ENCODE peak calls at places on chromosomes 3 and 15, in four cellular contexts. One of them, this sample, is unnamed.

GRCh38 chr3:19816631-19817030 is 117.4 kb downstream of the EFHB start:
- DNase-seq in IMR-90: no peak
- DNase-seq in endothelial cell of umbilical vein: no peak
- DNase-seq in esophagus squamous epithelium: no peak
- DNase-seq in this sample: peak

GRCh38 chr15:66780172-66780972 is 78.3 kb downstream of the SMAD6 start:
- DNase-seq in IMR-90: peak
- DNase-seq in endothelial cell of umbilical vein: no peak
- DNase-seq in esophagus squamous epithelium: no peak
- DNase-seq in this sample: no peak

GRCh38 chr15:31352911-31353811 is 26.5 kb downstream of the KLF13 start:
- DNase-seq in endothelial cell of umbilical vein: peak
- DNase-seq in IMR-90: peak
- DNase-seq in esophagus squamous epithelium: no peak
- DNase-seq in this sample: peak

GRCh38 chr3:142802891-142803290 is 79.1 kb downstream of the TRPC1 start:
- DNase-seq in esophagus squamous epithelium: no peak
- DNase-seq in IMR-90: no peak
- DNase-seq in endothelial cell of umbilical vein: no peak
- DNase-seq in this sample: no peak

GRCh38 chr15:66378814-66379430 is 7.8 kb upstream of the MAP2K1 start:
- DNase-seq in endothelial cell of umbilical vein: no peak
- DNase-seq in esophagus squamous epithelium: no peak
- DNase-seq in IMR-90: no peak
- DNase-seq in this sample: no peak

GRCh38 chr3:73716418-73716817 is 91.7 kb upstream of the PDZRN3 start:
- DNase-seq in IMR-90: peak
- DNase-seq in endothelial cell of umbilical vein: no peak
- DNase-seq in esophagus squamous epithelium: no peak
- DNase-seq in this sample: no peak

GRCh38 chr15:84955089-84955848 is 26.4 kb upstream of the PDE8A start:
- DNase-seq in endothelial cell of umbilical vein: peak
- DNase-seq in esophagus squamous epithelium: no peak
- DNase-seq in IMR-90: peak
- DNase-seq in this sample: peak

GRCh38 chr15:90030376-90030775 is 29.3 kb downstream of the ZNF710 start:
- DNase-seq in esophagus squamous epithelium: no peak
- DNase-seq in IMR-90: no peak
- DNase-seq in endothelial cell of umbilical vein: no peak
- DNase-seq in this sample: peak

GRCh38 chr15:84749111-84749991 is 959 bp downstream of the ZNF592 start:
- DNase-seq in endothelial cell of umbilical vein: peak
- DNase-seq in IMR-90: no peak
- DNase-seq in esophagus squamous epithelium: no peak
- DNase-seq in this sample: peak

GRCh38 chr3:170867143-170867542 is 2.9 kb downstream of the RPL22L1 start:
- DNase-seq in endothelial cell of umbilical vein: no peak
- DNase-seq in IMR-90: peak
- DNase-seq in esophagus squamous epithelium: no peak
- DNase-seq in this sample: peak

GRCh38 chr15:75577401-75578205 is 1.5 kb downstream of the PTPN9 start:
- DNase-seq in esophagus squamous epithelium: no peak
- DNase-seq in IMR-90: peak
- DNase-seq in endothelial cell of umbilical vein: peak
- DNase-seq in this sample: peak

GRCh38 chr3:110272525-110272924 is 799.1 kb upstream of the NECTIN3 start:
- DNase-seq in IMR-90: no peak
- DNase-seq in endothelial cell of umbilical vein: no peak
- DNase-seq in esophagus squamous epithelium: no peak
- DNase-seq in this sample: no peak

GRCh38 chr3:176799675-176800074 is 397.6 kb downstream of the TBL1XR1 start:
- DNase-seq in endothelial cell of umbilical vein: no peak
- DNase-seq in esophagus squamous epithelium: no peak
- DNase-seq in IMR-90: no peak
- DNase-seq in this sample: no peak

GRCh38 chr3:35932995-35933394 is 293.7 kb downstream of the ARPP21 start:
- DNase-seq in esophagus squamous epithelium: no peak
- DNase-seq in IMR-90: peak
- DNase-seq in endothelial cell of umbilical vein: peak
- DNase-seq in this sample: peak

GRCh38 chr15:70602281-70602680 is 161.1 kb downstream of the UACA start:
- DNase-seq in IMR-90: no peak
- DNase-seq in esophagus squamous epithelium: no peak
- DNase-seq in endothelial cell of umbilical vein: no peak
- DNase-seq in this sample: no peak

GRCh38 chr15:63969652-63970421 is 76.4 kb downstream of the DAPK2 start:
- DNase-seq in endothelial cell of umbilical vein: peak
- DNase-seq in esophagus squamous epithelium: no peak
- DNase-seq in IMR-90: no peak
- DNase-seq in this sample: no peak

GRCh38 chr15:41981373-41982132 is 9.2 kb upstream of the EHD4 start:
- DNase-seq in IMR-90: no peak
- DNase-seq in endothelial cell of umbilical vein: no peak
- DNase-seq in esophagus squamous epithelium: no peak
- DNase-seq in this sample: no peak

GRCh38 chr3:194000100-194000499 is 135.8 kb upstream of the HES1 start:
- DNase-seq in endothelial cell of umbilical vein: no peak
- DNase-seq in IMR-90: no peak
- DNase-seq in esophagus squamous epithelium: no peak
- DNase-seq in this sample: no peak

GRCh38 chr3:161296814-161297213 is 74.5 kb downstream of the SPTSSB start:
- DNase-seq in endothelial cell of umbilical vein: no peak
- DNase-seq in IMR-90: no peak
- DNase-seq in esophagus squamous epithelium: no peak
- DNase-seq in this sample: no peak

GRCh38 chr3:48614044-48614443 is 4.6 kb upstream of the UQCRC1 start:
- DNase-seq in esophagus squamous epithelium: no peak
- DNase-seq in endothelial cell of umbilical vein: peak
- DNase-seq in IMR-90: peak
- DNase-seq in this sample: peak

GRCh38 chr15:64697911-64698369 is 77.4 kb downstream of the RBPMS2 start:
- DNase-seq in esophagus squamous epithelium: no peak
- DNase-seq in IMR-90: peak
- DNase-seq in endothelial cell of umbilical vein: no peak
- DNase-seq in this sample: no peak

GRCh38 chr3:100209169-100209568 is 51.6 kb upstream of the TBC1D23 start:
- DNase-seq in esophagus squamous epithelium: no peak
- DNase-seq in IMR-90: no peak
- DNase-seq in endothelial cell of umbilical vein: no peak
- DNase-seq in this sample: no peak

DNA sequence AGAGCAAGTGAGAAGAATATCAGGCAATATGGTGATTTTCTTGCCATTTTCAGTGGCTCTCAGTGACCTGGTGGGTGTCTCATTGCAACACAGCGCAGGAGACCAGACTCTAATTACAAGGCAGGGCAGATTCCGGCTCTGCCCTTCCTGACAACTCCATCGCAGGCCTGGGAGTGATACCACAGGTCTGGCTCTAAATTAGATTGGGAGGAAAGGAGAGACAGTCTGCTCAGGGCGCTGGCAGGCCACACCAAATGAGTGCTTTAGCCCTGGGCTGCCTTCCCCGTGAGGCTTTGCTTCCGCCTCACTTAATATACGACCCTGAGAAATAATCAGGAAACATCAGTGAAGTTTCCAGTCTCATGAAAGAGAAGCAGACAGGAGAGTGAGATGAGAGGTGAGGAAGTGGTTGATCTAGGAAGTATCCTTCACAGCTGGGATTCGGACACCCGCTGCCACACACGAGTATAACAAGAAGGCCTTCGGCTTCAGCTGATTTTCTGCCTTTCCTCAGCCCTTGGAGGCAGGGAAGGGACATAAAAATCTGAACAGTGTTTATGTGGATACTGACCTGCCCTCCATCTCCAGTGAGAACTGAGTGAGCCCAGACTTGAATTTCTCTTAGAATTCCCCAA is 73.7 kb upstream of the PROK2 start:
- DNase-seq in IMR-90: no peak
- DNase-seq in esophagus squamous epithelium: no peak
- DNase-seq in endothelial cell of umbilical vein: no peak
- DNase-seq in this sample: no peak
- H3K4me3 ChIP-seq in IMR-90: no peak
- H3K4me3 ChIP-seq in esophagus squamous epithelium: no peak
- H3K4me3 ChIP-seq in endothelial cell of umbilical vein: no peak
- H3K4me3 ChIP-seq in this sample: no peak

GRCh38 chr3:112134335-112135124 is 1.5 kb upstream of the GCSAM start:
- DNase-seq in IMR-90: no peak
- DNase-seq in esophagus squamous epithelium: no peak
- DNase-seq in endothelial cell of umbilical vein: no peak
- DNase-seq in this sample: no peak
- TF ChIP-seq POLR2A in IMR-90: no peak
- TF ChIP-seq POLR2A in esophagus squamous epithelium: no peak
- TF ChIP-seq POLR2A in endothelial cell of umbilical vein: no peak
- TF ChIP-seq POLR2A in this sample: no peak

DNA sequence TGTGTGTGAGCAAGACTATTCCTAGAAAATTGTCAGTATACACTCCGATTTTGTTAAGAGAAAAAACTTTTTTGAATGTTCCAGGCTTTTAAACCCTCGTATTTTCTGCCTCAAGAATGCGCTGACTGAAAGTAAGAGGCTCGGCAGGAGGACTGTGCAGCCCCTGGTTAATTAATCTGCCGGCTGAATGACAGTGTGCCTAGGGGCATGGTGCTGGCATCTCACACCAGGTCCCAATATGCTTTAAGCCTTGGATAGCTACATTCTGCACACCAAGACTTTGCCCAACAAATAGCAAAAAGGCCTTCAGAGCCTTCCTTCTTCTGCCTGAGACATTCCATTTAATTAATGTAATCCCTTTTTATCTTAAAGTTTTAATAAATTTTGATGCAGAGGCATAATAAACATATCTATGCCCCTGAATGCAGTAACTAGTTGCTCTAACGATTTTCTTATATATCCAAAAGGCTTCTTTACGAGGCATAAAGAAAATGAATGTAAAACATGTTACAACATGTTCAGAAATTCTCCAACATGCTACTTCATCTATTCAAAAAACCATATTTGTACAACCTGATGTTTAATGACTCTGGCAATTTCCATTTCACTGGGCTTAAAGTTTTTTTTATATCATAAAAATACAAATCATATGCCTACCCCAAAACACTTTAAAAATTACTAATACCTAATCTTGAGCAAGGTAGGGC is 37.9 kb downstream of the DPH6 start:
- DNase-seq in IMR-90: no peak
- DNase-seq in endothelial cell of umbilical vein: no peak
- DNase-seq in esophagus squamous epithelium: no peak
- DNase-seq in this sample: no peak
- H3K4me3 ChIP-seq in IMR-90: no peak
- H3K4me3 ChIP-seq in endothelial cell of umbilical vein: no peak
- H3K4me3 ChIP-seq in esophagus squamous epithelium: peak
- H3K4me3 ChIP-seq in this sample: no peak

GRCh38 chr3:5186089-5186853 is 1.2 kb upstream of the EDEM1 start:
- DNase-seq in esophagus squamous epithelium: no peak
- DNase-seq in endothelial cell of umbilical vein: peak
- DNase-seq in IMR-90: no peak
- DNase-seq in this sample: peak

GRCh38 chr3:5187920-5188418 is 462 bp downstream of the EDEM1 start:
- DNase-seq in esophagus squamous epithelium: no peak
- DNase-seq in IMR-90: peak
- DNase-seq in endothelial cell of umbilical vein: no peak
- DNase-seq in this sample: peak

GRCh38 chr3:5186854-5187151 is 704 bp upstream of the EDEM1 start:
- DNase-seq in esophagus squamous epithelium: no peak
- DNase-seq in endothelial cell of umbilical vein: no peak
- DNase-seq in IMR-90: peak
- DNase-seq in this sample: peak

GRCh38 chr3:5187152-5187919 is at the start of gene EDEM1:
- DNase-seq in esophagus squamous epithelium: peak
- DNase-seq in IMR-90: peak
- DNase-seq in endothelial cell of umbilical vein: peak
- DNase-seq in this sample: peak

GRCh38 chr3:5185093-5185673 is 2.3 kb upstream of the EDEM1 start:
- DNase-seq in esophagus squamous epithelium: no peak
- DNase-seq in endothelial cell of umbilical vein: no peak
- DNase-seq in IMR-90: no peak
- DNase-seq in this sample: no peak
- TF ChIP-seq POLR2A in esophagus squamous epithelium: no peak
- TF ChIP-seq POLR2A in endothelial cell of umbilical vein: no peak
- TF ChIP-seq POLR2A in IMR-90: no peak
- TF ChIP-seq POLR2A in this sample: no peak

DNA sequence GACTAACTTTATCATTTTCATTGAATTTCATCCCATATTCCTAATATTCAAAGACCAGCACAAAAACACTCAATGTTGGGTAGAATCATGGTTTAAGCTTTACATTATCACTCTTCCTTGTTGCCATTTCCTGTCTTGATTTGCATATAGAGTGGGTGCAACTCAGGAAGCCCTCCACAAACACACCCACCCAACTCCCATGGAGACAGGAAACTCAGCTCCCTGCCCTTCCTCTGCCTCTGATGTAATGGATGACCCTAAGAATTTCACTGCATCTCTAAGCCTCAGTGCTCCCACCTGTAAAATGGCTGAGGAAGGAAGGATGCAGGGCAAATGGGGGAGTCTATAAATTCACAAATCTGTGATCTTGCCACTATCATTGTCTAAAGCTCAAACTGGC is 98.1 kb upstream of the BFSP2 start:
- DNase-seq in esophagus squamous epithelium: no peak
- DNase-seq in endothelial cell of umbilical vein: peak
- DNase-seq in IMR-90: peak
- DNase-seq in this sample: no peak
- H3K4me3 ChIP-seq in esophagus squamous epithelium: no peak
- H3K4me3 ChIP-seq in endothelial cell of umbilical vein: no peak
- H3K4me3 ChIP-seq in IMR-90: no peak
- H3K4me3 ChIP-seq in this sample: no peak

DNA sequence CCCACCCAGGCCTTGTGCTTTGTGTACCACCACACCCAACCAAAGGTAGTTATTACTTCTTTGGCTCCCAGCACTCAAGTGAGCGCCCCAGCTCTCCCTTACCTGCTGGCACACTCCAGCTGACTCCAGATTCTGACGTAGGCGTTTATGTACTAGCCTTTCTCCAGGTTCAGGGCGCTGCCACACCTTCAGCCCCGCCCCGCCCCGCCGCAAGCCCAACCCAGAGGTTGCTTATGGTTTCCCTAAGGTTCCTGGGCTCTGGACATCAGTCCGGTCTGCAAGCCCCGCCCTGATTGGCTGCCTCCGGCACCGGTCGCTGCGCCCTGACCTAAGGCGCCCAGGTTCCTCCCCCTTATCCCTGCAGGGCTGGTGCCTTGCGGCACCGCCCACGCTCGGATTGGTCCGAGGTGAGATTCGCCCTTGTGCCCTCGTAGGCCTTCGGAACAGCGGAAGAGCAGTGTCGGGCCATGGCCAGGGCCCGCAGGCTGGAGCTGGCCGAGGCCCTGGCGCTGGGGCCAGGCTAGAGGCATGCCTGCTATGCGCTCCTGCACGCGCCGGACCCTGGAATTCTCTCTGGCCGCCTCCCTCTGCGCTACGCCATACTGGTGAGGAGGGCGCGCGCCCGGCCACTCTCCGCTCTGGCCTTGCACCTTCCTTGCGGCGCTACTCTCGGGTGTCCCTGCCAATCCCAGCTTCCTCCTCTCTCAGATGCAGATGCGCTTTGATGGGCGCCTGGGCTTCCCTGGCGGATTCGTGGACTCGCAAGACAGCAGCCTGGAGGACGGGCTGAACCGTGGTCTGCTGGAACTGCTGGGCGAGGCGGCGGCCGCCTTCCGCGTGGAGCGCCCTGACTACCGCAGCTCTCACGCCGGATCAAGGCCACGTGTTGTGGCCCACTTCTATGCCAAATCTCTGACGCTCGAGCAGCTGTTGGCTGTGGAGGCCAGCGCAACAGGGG is 19.8 kb upstream of the NUDT16 start:
- DNase-seq in esophagus squamous epithelium: peak
- DNase-seq in endothelial cell of umbilical vein: peak
- DNase-seq in IMR-90: peak
- DNase-seq in this sample: no peak
- TF ChIP-seq POLR2A in esophagus squamous epithelium: no peak
- TF ChIP-seq POLR2A in endothelial cell of umbilical vein: no peak
- TF ChIP-seq POLR2A in IMR-90: no peak
- TF ChIP-seq POLR2A in this sample: no peak

This sample was measured in NB4.